ENCODE peak calls at places on chromosomes 16 and 17, in seven cellular contexts. N is HTR-8/SVneo, C is foreskin fibroblast, K is EL, D is ovary, Q is NCI-H748 treated with DMSO at 0.1 percent for 48 hours, J is SHP77. E is an unnamed sample.

GRCh38 chr16:29811896-29812665 is at the start of gene PRRT2:
- DNase-seq in N (peak; percentile 37), Q (peak; percentile 34), D (peak; percentile 87), C (peak; percentile 77), J (peak; percentile 31), K (peak; percentile 55), E (no peak)

GRCh38 chr16:48426244-48427135 is 41.3 kb upstream of the SIAH1 start:
- DNase-seq in D (no peak), K (no peak), C (peak; percentile 10), N (no peak), Q (no peak), J (no peak), E (no peak)

GRCh38 chr16:50396770-50397525 is 28.2 kb upstream of the BRD7 start:
- DNase-seq in D (no peak), J (no peak), N (peak; percentile 31), C (peak; percentile 10), Q (no peak), K (peak; percentile 72), E (peak; percentile 94)

GRCh38 chr16:49513040-49513439 is 139.4 kb downstream of the C16orf78 start:
- DNase-seq in Q (no peak), C (no peak), K (no peak), J (no peak), D (no peak), N (no peak), E (no peak)

GRCh38 chr17:1769826-1770477 is 8.1 kb downstream of the SERPINF1 start:
- DNase-seq in C (no peak), D (no peak), Q (no peak), N (no peak), K (no peak), J (no peak), E (no peak)

GRCh38 chr16:87812200-87812656 is 46.4 kb upstream of the KLHDC4 start:
- DNase-seq in N (no peak), D (no peak), J (no peak), K (no peak), C (no peak), Q (no peak), E (no peak)

GRCh38 chr16:86833136-86833535 is 254.8 kb downstream of the FOXL1 start:
- DNase-seq in J (no peak), Q (no peak), D (peak; percentile 37), N (no peak), C (peak; percentile 20), K (no peak), E (no peak)

GRCh38 chr17:71926746-71927398 is 193.9 kb upstream of the SOX9 start:
- DNase-seq in Q (no peak), J (no peak), N (peak; percentile 25), K (no peak), C (no peak), D (no peak), E (no peak)

GRCh38 chr16:88983157-88983556 is 6.2 kb upstream of the CBFA2T3 start:
- DNase-seq in D (no peak), N (no peak), J (no peak), K (no peak), C (no peak), Q (no peak), E (no peak)

GRCh38 chr17:29069526-29070041 is 26.6 kb downstream of the PIPOX start:
- DNase-seq in J (no peak), Q (no peak), K (peak; percentile 6), N (no peak), D (no peak), C (peak; percentile 47), E (no peak)

E was measured in NCI-H226.